ENCODE peak calls at places on chromosome 16, in six cellular contexts. One of them, this sample, is unnamed.

GRCh38 chr16:64933890-64934289 is 188.0 kb downstream of the CDH11 start:
- DNase-seq in neuronal stem cell: no peak
- DNase-seq in mesenchymal stem cell: no peak
- DNase-seq in IMR-90: peak; percentile 45
- DNase-seq in H9: no peak
- DNase-seq in H1: no peak
- DNase-seq in this sample: no peak

GRCh38 chr16:20740007-20740883 is 1.4 kb downstream of the THUMPD1 start:
- DNase-seq in neuronal stem cell: no peak
- DNase-seq in mesenchymal stem cell: peak; percentile 5
- DNase-seq in IMR-90: no peak
- DNase-seq in H9: no peak
- DNase-seq in H1: no peak
- DNase-seq in this sample: peak; percentile 7

GRCh38 chr16:73131153-73131862 is 83.4 kb upstream of the ZFHX3 start:
- DNase-seq in neuronal stem cell: no peak
- DNase-seq in mesenchymal stem cell: no peak
- DNase-seq in IMR-90: no peak
- DNase-seq in H9: no peak
- DNase-seq in H1: no peak
- DNase-seq in this sample: no peak

GRCh38 chr16:20711277-20711911 is 13.9 kb upstream of the ACSM1 start:
- DNase-seq in neuronal stem cell: no peak
- DNase-seq in mesenchymal stem cell: no peak
- DNase-seq in IMR-90: no peak
- DNase-seq in H9: no peak
- DNase-seq in H1: no peak
- DNase-seq in this sample: no peak

GRCh38 chr16:66275795-66276428 is 90.6 kb upstream of the CDH5 start:
- DNase-seq in neuronal stem cell: no peak
- DNase-seq in mesenchymal stem cell: peak; percentile 80
- DNase-seq in IMR-90: peak; percentile 76
- DNase-seq in H9: peak; percentile 71
- DNase-seq in H1: peak; percentile 77
- DNase-seq in this sample: peak; percentile 89

GRCh38 chr16:73033271-73033998 is 14.5 kb downstream of the ZFHX3 start:
- DNase-seq in neuronal stem cell: no peak
- DNase-seq in mesenchymal stem cell: peak; percentile 63
- DNase-seq in IMR-90: no peak
- DNase-seq in H9: peak; percentile 96
- DNase-seq in H1: peak; percentile 77
- DNase-seq in this sample: peak; percentile 84

GRCh38 chr16:17038415-17038814 is 432.3 kb downstream of the XYLT1 start:
- DNase-seq in neuronal stem cell: no peak
- DNase-seq in mesenchymal stem cell: no peak
- DNase-seq in IMR-90: no peak
- DNase-seq in H9: no peak
- DNase-seq in H1: no peak
- DNase-seq in this sample: peak; percentile 2

GRCh38 chr16:76791151-76791550 is 399.8 kb upstream of the MON1B start:
- DNase-seq in neuronal stem cell: no peak
- DNase-seq in mesenchymal stem cell: no peak
- DNase-seq in IMR-90: no peak
- DNase-seq in H9: no peak
- DNase-seq in H1: no peak
- DNase-seq in this sample: no peak

GRCh38 chr16:29844575-29845331 is 18.3 kb downstream of the CDIPT start:
- DNase-seq in neuronal stem cell: no peak
- DNase-seq in mesenchymal stem cell: no peak
- DNase-seq in IMR-90: no peak
- DNase-seq in H9: no peak
- DNase-seq in H1: no peak
- DNase-seq in this sample: no peak

GRCh38 chr16:57405194-57405593 is 627 bp downstream of the CCL17 start:
- DNase-seq in neuronal stem cell: no peak
- DNase-seq in mesenchymal stem cell: no peak
- DNase-seq in IMR-90: no peak
- DNase-seq in H9: no peak
- DNase-seq in H1: no peak
- DNase-seq in this sample: no peak

GRCh38 chr16:49835116-49835880 is 20.6 kb downstream of the ZNF423 start:
- DNase-seq in neuronal stem cell: no peak
- DNase-seq in mesenchymal stem cell: no peak
- DNase-seq in IMR-90: no peak
- DNase-seq in H9: no peak
- DNase-seq in H1: no peak
- DNase-seq in this sample: no peak

GRCh38 chr16:49838361-49838638 is 17.6 kb downstream of the ZNF423 start:
- DNase-seq in neuronal stem cell: no peak
- DNase-seq in mesenchymal stem cell: no peak
- DNase-seq in IMR-90: no peak
- DNase-seq in H9: no peak
- DNase-seq in H1: no peak
- DNase-seq in this sample: no peak

GRCh38 chr16:49836218-49836617 is 19.7 kb downstream of the ZNF423 start:
- DNase-seq in neuronal stem cell: no peak
- DNase-seq in mesenchymal stem cell: no peak
- DNase-seq in IMR-90: no peak
- DNase-seq in H9: no peak
- DNase-seq in H1: no peak
- DNase-seq in this sample: no peak

GRCh38 chr16:49837673-49838360 is 18.1 kb downstream of the ZNF423 start:
- DNase-seq in neuronal stem cell: no peak
- DNase-seq in mesenchymal stem cell: no peak
- DNase-seq in IMR-90: no peak
- DNase-seq in H9: no peak
- DNase-seq in H1: no peak
- DNase-seq in this sample: peak; percentile 67

DNA sequence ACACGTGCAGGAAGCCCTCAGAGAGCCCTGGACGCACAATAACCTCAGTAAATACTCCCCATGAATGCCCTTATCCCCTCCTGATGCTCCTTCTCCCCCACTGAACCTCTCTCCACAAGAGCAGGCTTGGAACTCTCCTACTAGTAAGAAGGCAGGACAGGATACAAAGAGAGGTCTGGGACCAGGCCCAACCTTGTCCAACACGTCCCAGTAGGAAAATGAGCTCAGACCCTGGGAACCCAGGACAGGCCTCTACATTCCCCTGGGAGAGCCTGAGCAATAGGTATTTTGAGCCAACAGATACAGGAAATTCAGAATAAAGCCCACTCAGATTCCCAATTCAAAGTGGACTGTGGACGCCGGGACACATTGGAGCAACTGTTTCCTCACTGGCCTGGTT is 19.2 kb downstream of the ZNF423 start:
- DNase-seq in neuronal stem cell: no peak
- DNase-seq in mesenchymal stem cell: no peak
- DNase-seq in IMR-90: no peak
- DNase-seq in H9: no peak
- DNase-seq in H1: no peak
- DNase-seq in this sample: no peak
- H3K4me2 ChIP-seq in neuronal stem cell: no peak overlapping the region
- H3K4me2 ChIP-seq in mesenchymal stem cell: no peak overlapping the region
- H3K4me2 ChIP-seq in IMR-90: no peak overlapping the region
- H3K4me2 ChIP-seq in H9: no peak overlapping the region
- H3K4me2 ChIP-seq in H1: no peak overlapping the region
- H3K4me2 ChIP-seq in this sample: no peak overlapping the region

GRCh38 chr16:67966549-67967182 is 1.8 kb downstream of the SLC12A4 start:
- DNase-seq in neuronal stem cell: no peak
- DNase-seq in mesenchymal stem cell: peak; percentile 35
- DNase-seq in IMR-90: no peak
- DNase-seq in H9: peak; percentile 88
- DNase-seq in H1: no peak
- DNase-seq in this sample: peak; percentile 53

GRCh38 chr16:67967183-67967955 is 1.1 kb downstream of the SLC12A4 start:
- DNase-seq in neuronal stem cell: no peak
- DNase-seq in mesenchymal stem cell: peak; percentile 42
- DNase-seq in IMR-90: no peak
- DNase-seq in H9: no peak
- DNase-seq in H1: no peak
- DNase-seq in this sample: peak; percentile 33

GRCh38 chr16:67967956-67968439 is 439 bp downstream of the SLC12A4 start:
- DNase-seq in neuronal stem cell: peak; percentile 32
- DNase-seq in mesenchymal stem cell: peak; percentile 42
- DNase-seq in IMR-90: peak; percentile 25
- DNase-seq in H9: no peak
- DNase-seq in H1: peak; percentile 60
- DNase-seq in this sample: peak; percentile 35

GRCh38 chr16:67969286-67970039 is 1.0 kb upstream of the SLC12A4 start:
- DNase-seq in neuronal stem cell: peak; percentile 24
- DNase-seq in mesenchymal stem cell: peak; percentile 61
- DNase-seq in IMR-90: no peak
- DNase-seq in H9: peak; percentile 88
- DNase-seq in H1: peak; percentile 65
- DNase-seq in this sample: peak; percentile 65

DNA sequence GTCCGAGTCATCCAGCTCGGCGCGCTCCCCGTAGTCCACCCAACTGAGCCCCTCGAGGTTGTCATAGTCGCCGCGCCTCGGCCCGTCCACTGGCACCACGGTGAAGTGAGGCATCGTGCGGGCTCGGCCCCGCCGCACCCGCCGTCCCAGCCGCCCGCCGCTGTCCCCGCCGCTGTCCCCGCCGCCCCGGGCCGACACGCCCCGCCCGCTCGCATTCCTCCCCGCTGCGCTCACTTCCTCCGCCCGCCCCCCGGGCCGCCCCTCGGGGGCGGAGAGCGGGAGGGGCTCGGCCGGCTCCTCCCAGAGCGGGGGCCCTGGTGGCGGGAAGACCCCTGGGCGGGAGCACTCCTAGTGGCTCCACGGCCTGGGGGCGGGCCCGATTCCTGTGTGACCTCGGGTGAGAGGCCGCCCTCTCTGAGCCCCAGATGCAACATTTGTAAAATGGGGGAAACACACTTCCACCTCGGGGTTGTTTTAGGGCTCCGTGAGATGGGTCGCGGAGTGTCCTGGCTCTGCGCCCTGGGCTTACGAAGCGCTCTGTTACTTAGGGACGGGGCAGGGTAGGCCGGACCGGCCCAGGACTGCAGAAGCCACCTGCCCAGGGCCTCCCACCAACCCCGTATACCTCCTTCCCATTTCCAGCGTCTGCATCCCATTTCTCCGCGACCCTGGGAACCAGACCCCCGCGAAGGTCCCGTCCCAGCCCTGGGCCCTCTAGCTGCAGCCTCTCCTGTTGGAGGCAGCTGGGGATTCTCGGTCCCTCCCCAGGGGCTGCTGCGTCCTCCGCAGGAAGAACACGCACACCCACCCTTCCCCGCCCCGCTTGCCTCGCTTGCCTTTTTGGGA is at the start of gene SLC12A4:
- DNase-seq in neuronal stem cell: peak; percentile 64
- DNase-seq in mesenchymal stem cell: peak; percentile 85
- DNase-seq in IMR-90: peak; percentile 65
- DNase-seq in H9: peak; percentile 93
- DNase-seq in H1: peak; percentile 88
- DNase-seq in this sample: peak; percentile 93
- H3K4me1 ChIP-seq in neuronal stem cell: peaks cover 20% of the 10 kb centered on the region
- H3K4me1 ChIP-seq in mesenchymal stem cell: peaks cover 33% of the 10 kb centered on the region
- H3K4me1 ChIP-seq in IMR-90: peaks cover 30% of the 10 kb centered on the region
- H3K4me1 ChIP-seq in H9: peaks cover 5% of the 10 kb centered on the region
- H3K4me1 ChIP-seq in H1: peaks cover 6% of the 10 kb centered on the region
- H3K4me1 ChIP-seq in this sample: peaks cover 8% of the 10 kb centered on the region

DNA sequence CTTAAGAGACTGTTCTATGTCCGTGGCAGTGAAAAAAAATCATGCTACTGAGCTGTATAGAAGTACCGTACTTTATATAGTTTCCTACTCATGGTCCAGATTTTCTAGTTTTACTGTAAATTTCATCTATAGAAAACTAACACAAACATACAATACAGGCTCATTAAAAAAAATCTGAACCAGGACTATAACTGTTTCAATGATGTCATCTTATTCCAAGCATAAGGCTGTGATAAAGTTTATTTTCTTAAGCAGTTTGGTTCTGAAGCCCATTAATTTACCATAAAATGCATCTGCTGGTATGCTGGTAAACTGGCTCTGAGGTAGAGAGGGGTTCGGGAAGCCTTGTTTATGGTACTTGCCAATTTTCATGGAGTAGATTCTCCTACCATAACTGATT is 16.7 kb upstream of the NETO2 start:
- DNase-seq in neuronal stem cell: no peak
- DNase-seq in mesenchymal stem cell: no peak
- DNase-seq in IMR-90: no peak
- DNase-seq in H9: no peak
- DNase-seq in H1: no peak
- DNase-seq in this sample: no peak
- H2BK15ac ChIP-seq in neuronal stem cell: no peak overlapping the region
- H2BK15ac ChIP-seq in mesenchymal stem cell: no peak overlapping the region
- H2BK15ac ChIP-seq in IMR-90: no peak overlapping the region
- H2BK15ac ChIP-seq in H9: no peak overlapping the region
- H2BK15ac ChIP-seq in H1: no peak overlapping the region
- H2BK15ac ChIP-seq in this sample: no peak overlapping the region

GRCh38 chr16:85138825-85139627 is 26.8 kb upstream of the CIBAR2 start:
- DNase-seq in neuronal stem cell: no peak
- DNase-seq in mesenchymal stem cell: no peak
- DNase-seq in IMR-90: no peak
- DNase-seq in H9: no peak
- DNase-seq in H1: no peak
- DNase-seq in this sample: no peak

GRCh38 chr16:85138073-85138824 is 26.0 kb upstream of the CIBAR2 start:
- DNase-seq in neuronal stem cell: no peak
- DNase-seq in mesenchymal stem cell: no peak
- DNase-seq in IMR-90: no peak
- DNase-seq in H9: no peak
- DNase-seq in H1: no peak
- DNase-seq in this sample: no peak

GRCh38 chr16:85136705-85137322 is 24.5 kb upstream of the CIBAR2 start:
- DNase-seq in neuronal stem cell: no peak
- DNase-seq in mesenchymal stem cell: peak; percentile 68
- DNase-seq in IMR-90: no peak
- DNase-seq in H9: no peak
- DNase-seq in H1: no peak
- DNase-seq in this sample: peak; percentile 56

GRCh38 chr16:85136213-85136704 is 24.0 kb upstream of the CIBAR2 start:
- DNase-seq in neuronal stem cell: no peak
- DNase-seq in mesenchymal stem cell: peak; percentile 70
- DNase-seq in IMR-90: no peak
- DNase-seq in H9: no peak
- DNase-seq in H1: no peak
- DNase-seq in this sample: no peak

DNA sequence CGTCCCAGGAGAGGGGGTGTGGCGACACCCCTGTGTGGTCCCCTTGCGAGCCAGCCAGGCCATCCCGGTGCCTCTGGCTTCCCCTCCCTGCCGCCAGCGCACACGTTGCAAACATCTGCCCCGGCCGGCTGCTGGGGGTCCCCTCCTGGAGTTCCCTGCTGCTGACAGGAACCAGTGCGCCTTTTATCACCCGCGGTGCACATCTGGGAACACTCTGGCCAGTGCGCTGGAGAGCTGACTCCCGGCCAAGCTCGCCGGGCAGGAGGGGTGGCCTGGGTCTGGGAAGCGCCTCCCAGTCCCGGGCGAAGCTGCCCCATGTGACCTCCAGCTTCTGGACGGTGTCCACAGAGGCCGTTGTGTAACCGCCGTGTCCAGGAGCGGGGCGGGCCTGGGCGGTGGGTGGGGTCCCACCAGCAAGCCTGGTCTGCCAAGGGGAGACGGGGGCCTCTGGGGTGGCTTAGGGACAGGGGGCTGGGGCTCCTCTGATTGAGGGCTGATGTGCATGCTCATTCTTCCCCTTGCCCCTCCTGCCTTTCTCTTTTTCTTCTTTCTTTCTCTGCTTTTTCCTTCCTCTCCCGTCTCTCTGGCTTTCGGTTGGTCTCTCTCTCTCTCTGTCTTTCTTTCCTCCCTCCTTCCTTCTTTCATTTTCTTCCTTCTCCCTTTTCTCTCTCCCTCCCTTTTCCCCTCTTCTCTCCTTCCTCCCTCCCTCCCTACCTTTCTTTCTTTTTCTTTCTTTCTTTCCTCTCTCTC is 25.2 kb upstream of the CIBAR2 start:
- DNase-seq in neuronal stem cell: no peak
- DNase-seq in mesenchymal stem cell: peak; percentile 97
- DNase-seq in IMR-90: peak; percentile 85
- DNase-seq in H9: no peak
- DNase-seq in H1: no peak
- DNase-seq in this sample: no peak
- H3K4me2 ChIP-seq in neuronal stem cell: no peak overlapping the region
- H3K4me2 ChIP-seq in mesenchymal stem cell: peak overlapping the region; percentile 41
- H3K4me2 ChIP-seq in IMR-90: peak overlapping the region; percentile 65
- H3K4me2 ChIP-seq in H9: no peak overlapping the region
- H3K4me2 ChIP-seq in H1: no peak overlapping the region
- H3K4me2 ChIP-seq in this sample: no peak overlapping the region